ENCODE peak calls at places on chromosomes 3 and 15, in ten cellular contexts. P is PC-9, X is psoas muscle, Y is fibroblast of lung, E is MCF 10A, Z is GM23338, T is GM12878, A is OCI-LY7, C is lung, J is kidney. O is an unnamed sample.

GRCh38 chr3:18657858-18658820 is 233.0 kb upstream of the SATB1 start:
- DNase-seq in P (peak; percentile 47), X (no peak), Y (no peak), E (peak; percentile 14), Z (no peak), T (no peak), A (no peak), C (no peak), J (no peak), O (no peak)

GRCh38 chr3:185207931-185208746 is 45.7 kb downstream of the EHHADH start:
- DNase-seq in P (no peak), X (no peak), Y (peak; percentile 59), E (peak; percentile 10), Z (no peak), T (peak; percentile 83), A (peak; percentile 23), C (no peak), J (no peak), O (no peak)

GRCh38 chr15:40456299-40456712 is 14.5 kb upstream of the CHST14 start:
- DNase-seq in P (peak; percentile 59), X (no peak), Y (no peak), E (peak; percentile 89), Z (no peak), T (no peak), A (no peak), C (no peak), J (peak; percentile 61), O (no peak)

GRCh38 chr15:61256231-61256630 is 27.1 kb upstream of the RORA start:
- DNase-seq in P (no peak), X (no peak), Y (peak; percentile 19), E (no peak), Z (no peak), T (no peak), A (no peak), C (no peak), J (no peak), O (no peak)

GRCh38 chr3:131082246-131082645 is 55.6 kb downstream of the NEK11 start:
- DNase-seq in P (no peak), X (no peak), Y (no peak), E (no peak), Z (no peak), T (no peak), A (no peak), C (no peak), J (no peak), O (no peak)

GRCh38 chr3:169668957-169669681 is 5.6 kb upstream of the MECOM start:
- DNase-seq in P (peak; percentile 88), X (peak; percentile 82), Y (peak; percentile 75), E (peak; percentile 72), Z (peak; percentile 93), T (no peak), A (no peak), C (peak; percentile 81), J (peak; percentile 93), O (peak; percentile 53)

GRCh38 chr15:92009162-92009561 is 155.7 kb downstream of the SLCO3A1 start:
- DNase-seq in P (no peak), X (no peak), Y (no peak), E (no peak), Z (no peak), T (no peak), A (no peak), C (no peak), J (no peak), O (no peak)

GRCh38 chr3:49248828-49249227 is 28.2 kb downstream of the C3orf62 start:
- DNase-seq in P (peak; percentile 30), X (no peak), Y (no peak), E (no peak), Z (no peak), T (peak; percentile 12), A (no peak), C (no peak), J (no peak), O (no peak)

GRCh38 chr3:13011369-13012227 is 61.6 kb downstream of the IQSEC1 start:
- DNase-seq in P (peak; percentile 77), X (peak; percentile 66), Y (no peak), E (peak; percentile 50), Z (peak; percentile 35), T (peak; percentile 92), A (peak; percentile 91), C (peak; percentile 68), J (no peak), O (peak; percentile 63)

GRCh38 chr15:59594493-59594942 is 17.1 kb upstream of the GCNT3 start:
- DNase-seq in P (peak; percentile 48), X (no peak), Y (peak; percentile 50), E (no peak), Z (no peak), T (no peak), A (no peak), C (no peak), J (no peak), O (no peak)

GRCh38 chr3:55704521-55704920 is 217.4 kb upstream of the WNT5A start:
- DNase-seq in P (no peak), X (no peak), Y (no peak), E (no peak), Z (no peak), T (no peak), A (no peak), C (no peak), J (no peak), O (no peak)

GRCh38 chr3:170641510-170642236 is 55.8 kb upstream of the SLC7A14 start:
- DNase-seq in P (no peak), X (no peak), Y (no peak), E (no peak), Z (no peak), T (no peak), A (no peak), C (no peak), J (no peak), O (no peak)

GRCh38 chr15:84826369-84826823 is 9.2 kb downstream of the ALPK3 start:
- DNase-seq in P (peak; percentile 43), X (peak; percentile 74), Y (no peak), E (peak; percentile 65), Z (peak; percentile 85), T (no peak), A (peak; percentile 47), C (no peak), J (no peak), O (no peak)

GRCh38 chr3:40229411-40229810 is 80.1 kb upstream of the EIF1B start:
- DNase-seq in P (no peak), X (no peak), Y (no peak), E (no peak), Z (no peak), T (peak; percentile 9), A (no peak), C (no peak), J (no peak), O (no peak)

GRCh38 chr15:91102546-91103330 is 2.7 kb downstream of the SV2B start:
- DNase-seq in P (no peak), X (no peak), Y (no peak), E (no peak), Z (no peak), T (no peak), A (no peak), C (no peak), J (no peak), O (no peak)

GRCh38 chr15:39447431-39447830 is 133.4 kb upstream of the THBS1 start:
- DNase-seq in P (no peak), X (no peak), Y (no peak), E (no peak), Z (peak; percentile 10), T (no peak), A (no peak), C (no peak), J (no peak), O (no peak)
- TF ChIP-seq CTCF in P (no peak), X (no peak), Y (no peak), E (no peak), Z (no peak), T (no peak), A (no peak), C (no peak), J (no peak), O (no peak)

GRCh38 chr3:60603860-60604259 is 647.4 kb downstream of the FHIT start:
- DNase-seq in P (no peak), X (no peak), Y (no peak), E (no peak), Z (no peak), T (no peak), A (no peak), C (no peak), J (no peak), O (no peak)

GRCh38 chr3:60613769-60614303 is 637.4 kb downstream of the FHIT start:
- DNase-seq in P (no peak), X (no peak), Y (no peak), E (no peak), Z (no peak), T (no peak), A (no peak), C (no peak), J (no peak), O (no peak)

GRCh38 chr3:60610441-60611112 is 640.7 kb downstream of the FHIT start:
- DNase-seq in P (no peak), X (peak; percentile 85), Y (peak; percentile 65), E (peak; percentile 98), Z (no peak), T (no peak), A (no peak), C (peak; percentile 81), J (peak; percentile 73), O (no peak)

DNA sequence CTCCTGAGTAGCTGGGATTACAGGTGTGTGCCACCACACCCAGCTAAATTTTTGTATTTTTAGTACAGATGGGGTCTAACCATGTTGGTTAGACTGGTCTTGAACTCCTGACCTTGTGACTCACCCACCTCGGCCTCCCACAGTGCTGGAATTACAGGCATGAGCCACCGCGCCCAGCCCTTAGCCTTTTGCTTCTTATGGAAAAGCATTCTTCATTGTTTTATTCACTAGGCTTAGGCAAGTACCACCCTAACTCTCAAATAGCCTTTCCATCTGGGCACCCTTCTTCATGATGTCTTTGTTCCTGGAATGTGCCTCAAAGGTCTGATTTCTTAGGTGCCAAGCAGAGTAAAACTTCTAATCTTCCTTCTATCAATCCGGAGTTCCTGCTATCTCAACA is 641.8 kb downstream of the FHIT start:
- DNase-seq in P (peak; percentile 37), X (no peak), Y (no peak), E (peak; percentile 45), Z (peak; percentile 47), T (no peak), A (no peak), C (no peak), J (no peak), O (no peak)
- TF ChIP-seq CTCF in P (no peak), X (no peak), Y (no peak), E (no peak), Z (no peak), T (no peak), A (no peak), C (no peak), J (no peak), O (no peak)

GRCh38 chr3:37814547-37814946 is 47.1 kb upstream of the CTDSPL start:
- DNase-seq in P (no peak), X (no peak), Y (peak; percentile 50), E (peak; percentile 3), Z (peak; percentile 66), T (no peak), A (peak; percentile 39), C (no peak), J (no peak), O (no peak)
- TF ChIP-seq CTCF in P (peak; percentile 60), X (no peak), Y (peak; percentile 15), E (peak; percentile 5), Z (no peak), T (peak; percentile 6), A (peak; percentile 74), C (no peak), J (no peak), O (no peak)

DNA sequence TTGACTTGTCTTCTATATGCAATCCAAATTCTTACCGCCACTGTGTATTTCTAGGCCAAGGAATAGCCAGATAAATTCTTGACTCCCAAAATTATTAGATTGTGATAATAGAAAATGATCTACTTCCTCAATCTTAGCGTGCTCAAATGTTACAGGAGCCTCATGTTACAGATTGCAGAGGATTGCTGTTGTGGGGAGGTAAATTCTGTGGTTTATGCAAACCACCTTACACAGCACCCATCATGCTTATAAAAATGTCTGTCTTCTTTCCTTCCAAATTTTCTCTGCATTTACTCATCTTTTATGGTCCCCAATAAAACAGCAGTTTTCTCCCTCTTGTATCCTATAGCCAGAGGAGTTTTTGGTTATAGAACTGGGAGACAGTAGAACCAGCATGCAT is 420.2 kb upstream of the ROBO1 start:
- DNase-seq in P (no peak), X (no peak), Y (no peak), E (no peak), Z (no peak), T (no peak), A (no peak), C (no peak), J (no peak), O (no peak)
- TF ChIP-seq CTCF in P (no peak), X (no peak), Y (no peak), E (no peak), Z (no peak), T (no peak), A (no peak), C (no peak), J (no peak), O (no peak)

O was measured in activated B cell treated with CpG ODN at 0.5 μM for 24 hours.